ENCODE peak calls at places on chromosome 12, in seven cellular contexts. M is ACHN; E is mucosa of gallbladder; C is stimulated activated CD4-positive, alpha-beta T cell treated with anti-CD3 and anti-CD28 coated beads, Interleukin-15, amount 100 ng/mL, for 1 hour; B is iPS-NIHi11; N is epithelial cell of proximal tubule; L is NCI-H774. X is an unnamed sample.

GRCh38 chr12:107931761-107932160 is 157.3 kb downstream of the ASCL4 start:
- DNase-seq in N (no peak), B (no peak), L (no peak), C (no peak), E (no peak), M (no peak), X (no peak)

GRCh38 chr12:125218952-125219351 is 153.7 kb downstream of the AACS start:
- DNase-seq in E (no peak), C (no peak), B (no peak), N (no peak), M (no peak), L (no peak), X (no peak)

GRCh38 chr12:507261-507853 is 47.6 kb downstream of the B4GALNT3 start:
- DNase-seq in C (no peak), N (no peak), M (no peak), L (no peak), B (no peak), E (no peak), X (no peak)

GRCh38 chr12:116282371-116283286 is 5.1 kb upstream of the MED13L start:
- DNase-seq in E (no peak), N (no peak), B (no peak), C (no peak), L (no peak), M (no peak), X (no peak)

GRCh38 chr12:19110541-19110940 is 19.0 kb upstream of the PLEKHA5 start:
- DNase-seq in B (no peak), C (no peak), N (no peak), M (no peak), E (no peak), L (no peak), X (no peak)

GRCh38 chr12:15851919-15852318 is 30.3 kb upstream of the STRAP start:
- DNase-seq in B (no peak), M (no peak), C (no peak), E (no peak), L (no peak), N (no peak), X (no peak)

GRCh38 chr12:46874642-46875041 is 48.8 kb upstream of the SLC38A4 start:
- DNase-seq in L (no peak), E (no peak), M (no peak), N (no peak), B (no peak), C (no peak), X (peak)

GRCh38 chr12:86914716-86915115 is 658.5 kb upstream of the MGAT4C start:
- DNase-seq in E (no peak), C (no peak), B (peak), N (peak), L (no peak), M (peak), X (peak)

GRCh38 chr12:118979763-118980406 is 1.5 kb upstream of the SRRM4 start:
- DNase-seq in N (peak), C (no peak), M (peak), B (peak), E (peak), L (peak), X (peak)

GRCh38 chr12:60494249-60494648 is 898.4 kb downstream of the SLC16A7 start:
- DNase-seq in B (peak), E (no peak), N (no peak), C (no peak), L (no peak), M (peak), X (peak)

GRCh38 chr12:93127107-93127560 is 198.0 kb upstream of the EEA1 start:
- DNase-seq in B (no peak), L (no peak), C (no peak), M (no peak), N (no peak), E (no peak), X (no peak)

X was measured in HTR-8/SVneo.